ENCODE peak calls at places on chromosomes 11 and 22, in nine cellular contexts. I, S, N, X, K, H, T, V and R are unnamed samples.

GRCh38 chr11:46321757-46322156 is 25.5 kb upstream of the DGKZ start:
- DNase-seq in V (no peak), S (no peak), H (no peak), K (peak), N (no peak), X (peak), I (no peak), T (no peak), R (no peak)

GRCh38 chr22:44906999-44907644 is 102.7 kb downstream of the PHF21B start:
- DNase-seq in T (no peak), V (no peak), S (no peak), K (no peak), H (no peak), X (no peak), N (no peak), I (no peak), R (no peak)

GRCh38 chr11:121131656-121132055 is 30.6 kb downstream of the TECTA start:
- DNase-seq in X (no peak), K (no peak), H (no peak), N (no peak), V (no peak), S (no peak), I (no peak), T (no peak), R (no peak)

GRCh38 chr11:65849366-65849765 is 8.6 kb downstream of the CFL1 start:
- DNase-seq in X (no peak), V (no peak), N (no peak), S (no peak), T (no peak), K (no peak), H (no peak), I (no peak), R (no peak)

GRCh38 chr11:17719028-17719939 is at the start of gene MYOD1:
- DNase-seq in I (peak), S (peak), X (no peak), K (no peak), H (peak), N (no peak), T (no peak), V (no peak), R (no peak)

GRCh38 chr22:30809086-30809485 is 114.4 kb downstream of the OSBP2 start:
- DNase-seq in X (no peak), N (no peak), I (no peak), V (no peak), T (no peak), H (no peak), S (no peak), K (no peak), R (no peak)

GRCh38 chr11:3182462-3182852 is 17.3 kb upstream of the OSBPL5 start:
- DNase-seq in N (no peak), I (no peak), S (peak), T (no peak), K (no peak), X (no peak), V (no peak), H (no peak), R (no peak)

GRCh38 chr11:35464308-35464707 is 45.0 kb upstream of the SLC1A2 start:
- DNase-seq in T (no peak), K (no peak), N (no peak), H (peak), V (no peak), I (peak), X (no peak), S (no peak), R (no peak)

GRCh38 chr11:22199243-22199642 is 6.4 kb downstream of the ANO5 start:
- DNase-seq in I (peak), S (no peak), K (no peak), N (no peak), V (no peak), H (no peak), T (no peak), X (no peak), R (no peak)

GRCh38 chr11:112343368-112344039 is 82.8 kb upstream of the PLET1 start:
- DNase-seq in K (no peak), X (peak), N (peak), S (no peak), H (no peak), V (no peak), I (peak), T (peak), R (no peak)

GRCh38 chr11:33445761-33446161 is 188.6 kb downstream of the HIPK3 start:
- DNase-seq in H (no peak), K (no peak), I (no peak), X (peak), T (no peak), N (no peak), S (no peak), V (no peak), R (no peak)

GRCh38 chr11:74932797-74933196 is 16.1 kb downstream of the XRRA1 start:
- DNase-seq in K (no peak), T (no peak), N (no peak), H (no peak), S (no peak), I (no peak), X (peak), V (no peak), R (no peak)